ENCODE peak calls at places on chromosomes 4 and X, in six cellular contexts. One of them, this sample, is unnamed.

GRCh38 chrX:72712094-72712755 is 1.9 kb downstream of the PHKA1 start:
- DNase-seq in naive thymus-derived CD4-positive, alpha-beta T cell: no peak
- DNase-seq in psoas muscle: no peak
- DNase-seq in ascending aorta: no peak
- DNase-seq in mammary epithelial cell: no peak
- DNase-seq in RWPE1: no peak
- DNase-seq in this sample: no peak

GRCh38 chr4:33518852-33519251 is 2725.5 kb downstream of the ARAP2 start:
- DNase-seq in naive thymus-derived CD4-positive, alpha-beta T cell: no peak
- DNase-seq in psoas muscle: no peak
- DNase-seq in ascending aorta: no peak
- DNase-seq in mammary epithelial cell: no peak
- DNase-seq in RWPE1: no peak
- DNase-seq in this sample: no peak

GRCh38 chrX:56766554-56767412 is 37.7 kb downstream of the NBDY start:
- DNase-seq in naive thymus-derived CD4-positive, alpha-beta T cell: no peak
- DNase-seq in psoas muscle: no peak
- DNase-seq in ascending aorta: peak
- DNase-seq in mammary epithelial cell: no peak
- DNase-seq in RWPE1: no peak
- DNase-seq in this sample: no peak

GRCh38 chr4:105895609-105896460 is 564 bp downstream of the NPNT start:
- DNase-seq in naive thymus-derived CD4-positive, alpha-beta T cell: no peak
- DNase-seq in psoas muscle: peak
- DNase-seq in ascending aorta: peak
- DNase-seq in mammary epithelial cell: peak
- DNase-seq in RWPE1: peak
- DNase-seq in this sample: no peak

GRCh38 chrX:51496501-51497291 is at the start of gene NUDT11:
- DNase-seq in naive thymus-derived CD4-positive, alpha-beta T cell: no peak
- DNase-seq in psoas muscle: peak
- DNase-seq in ascending aorta: peak
- DNase-seq in mammary epithelial cell: peak
- DNase-seq in RWPE1: peak
- DNase-seq in this sample: peak

GRCh38 chr4:104677122-104677521 is 182.4 kb upstream of the CXXC4 start:
- DNase-seq in naive thymus-derived CD4-positive, alpha-beta T cell: no peak
- DNase-seq in psoas muscle: no peak
- DNase-seq in ascending aorta: no peak
- DNase-seq in mammary epithelial cell: no peak
- DNase-seq in RWPE1: no peak
- DNase-seq in this sample: no peak

GRCh38 chr4:160836431-160836830 is 1327.4 kb downstream of the FSTL5 start:
- DNase-seq in naive thymus-derived CD4-positive, alpha-beta T cell: no peak
- DNase-seq in psoas muscle: no peak
- DNase-seq in ascending aorta: no peak
- DNase-seq in mammary epithelial cell: no peak
- DNase-seq in RWPE1: no peak
- DNase-seq in this sample: no peak

GRCh38 chr4:108210989-108211725 is 42.4 kb upstream of the LEF1 start:
- DNase-seq in naive thymus-derived CD4-positive, alpha-beta T cell: no peak
- DNase-seq in psoas muscle: no peak
- DNase-seq in ascending aorta: no peak
- DNase-seq in mammary epithelial cell: peak
- DNase-seq in RWPE1: peak
- DNase-seq in this sample: peak

GRCh38 chr4:123158576-123158975 is 236.2 kb upstream of the NUDT6 start:
- DNase-seq in naive thymus-derived CD4-positive, alpha-beta T cell: no peak
- DNase-seq in psoas muscle: no peak
- DNase-seq in ascending aorta: no peak
- DNase-seq in mammary epithelial cell: peak
- DNase-seq in RWPE1: no peak
- DNase-seq in this sample: no peak

GRCh38 chr4:7507381-7507780 is 72.7 kb upstream of the PSAPL1 start:
- DNase-seq in naive thymus-derived CD4-positive, alpha-beta T cell: no peak
- DNase-seq in psoas muscle: no peak
- DNase-seq in ascending aorta: no peak
- DNase-seq in mammary epithelial cell: no peak
- DNase-seq in RWPE1: no peak
- DNase-seq in this sample: no peak

GRCh38 chrX:7316887-7317286 is 168.9 kb upstream of the PUDP start:
- DNase-seq in naive thymus-derived CD4-positive, alpha-beta T cell: no peak
- DNase-seq in psoas muscle: no peak
- DNase-seq in ascending aorta: no peak
- DNase-seq in mammary epithelial cell: no peak
- DNase-seq in RWPE1: no peak
- DNase-seq in this sample: no peak

GRCh38 chrX:39507034-39507433 is 590.7 kb downstream of the BCOR start:
- DNase-seq in naive thymus-derived CD4-positive, alpha-beta T cell: no peak
- DNase-seq in psoas muscle: no peak
- DNase-seq in ascending aorta: no peak
- DNase-seq in mammary epithelial cell: no peak
- DNase-seq in RWPE1: no peak
- DNase-seq in this sample: no peak

GRCh38 chrX:54825716-54826428 is 18.3 kb downstream of the MAGED2 start:
- DNase-seq in naive thymus-derived CD4-positive, alpha-beta T cell: no peak
- DNase-seq in psoas muscle: no peak
- DNase-seq in ascending aorta: no peak
- DNase-seq in mammary epithelial cell: peak
- DNase-seq in RWPE1: no peak
- DNase-seq in this sample: peak

GRCh38 chr4:89324671-89325070 is 17.1 kb upstream of the GPRIN3 start:
- DNase-seq in naive thymus-derived CD4-positive, alpha-beta T cell: no peak
- DNase-seq in psoas muscle: no peak
- DNase-seq in ascending aorta: no peak
- DNase-seq in mammary epithelial cell: no peak
- DNase-seq in RWPE1: no peak
- DNase-seq in this sample: no peak

GRCh38 chrX:13094780-13095425 is 50.5 kb upstream of the FAM9C start:
- DNase-seq in naive thymus-derived CD4-positive, alpha-beta T cell: no peak
- DNase-seq in psoas muscle: no peak
- DNase-seq in ascending aorta: no peak
- DNase-seq in mammary epithelial cell: no peak
- DNase-seq in RWPE1: no peak
- DNase-seq in this sample: no peak

GRCh38 chrX:120238947-120239346 is 11.7 kb upstream of the ZBTB33 start:
- DNase-seq in naive thymus-derived CD4-positive, alpha-beta T cell: no peak
- DNase-seq in psoas muscle: no peak
- DNase-seq in ascending aorta: no peak
- DNase-seq in mammary epithelial cell: no peak
- DNase-seq in RWPE1: no peak
- DNase-seq in this sample: no peak

GRCh38 chr4:47278631-47279030 is 184.9 kb downstream of the COMMD8 start:
- DNase-seq in naive thymus-derived CD4-positive, alpha-beta T cell: no peak
- DNase-seq in psoas muscle: no peak
- DNase-seq in ascending aorta: no peak
- DNase-seq in mammary epithelial cell: no peak
- DNase-seq in RWPE1: no peak
- DNase-seq in this sample: no peak
- H3K27ac ChIP-seq in naive thymus-derived CD4-positive, alpha-beta T cell: no peak
- H3K27ac ChIP-seq in psoas muscle: no peak
- H3K27ac ChIP-seq in ascending aorta: no peak
- H3K27ac ChIP-seq in mammary epithelial cell: no peak
- H3K27ac ChIP-seq in RWPE1: no peak
- H3K27ac ChIP-seq in this sample: no peak

GRCh38 chr4:98544141-98544817 is 114.1 kb downstream of the TSPAN5 start:
- DNase-seq in naive thymus-derived CD4-positive, alpha-beta T cell: no peak
- DNase-seq in psoas muscle: no peak
- DNase-seq in ascending aorta: no peak
- DNase-seq in mammary epithelial cell: no peak
- DNase-seq in RWPE1: no peak
- DNase-seq in this sample: no peak

GRCh38 chr4:98546910-98547544 is 111.4 kb downstream of the TSPAN5 start:
- DNase-seq in naive thymus-derived CD4-positive, alpha-beta T cell: no peak
- DNase-seq in psoas muscle: no peak
- DNase-seq in ascending aorta: no peak
- DNase-seq in mammary epithelial cell: peak
- DNase-seq in RWPE1: no peak
- DNase-seq in this sample: no peak

GRCh38 chr4:98540803-98541202 is 117.6 kb downstream of the TSPAN5 start:
- DNase-seq in naive thymus-derived CD4-positive, alpha-beta T cell: no peak
- DNase-seq in psoas muscle: no peak
- DNase-seq in ascending aorta: no peak
- DNase-seq in mammary epithelial cell: peak
- DNase-seq in RWPE1: no peak
- DNase-seq in this sample: no peak

GRCh38 chr4:98542011-98542410 is 116.4 kb downstream of the TSPAN5 start:
- DNase-seq in naive thymus-derived CD4-positive, alpha-beta T cell: no peak
- DNase-seq in psoas muscle: no peak
- DNase-seq in ascending aorta: no peak
- DNase-seq in mammary epithelial cell: no peak
- DNase-seq in RWPE1: no peak
- DNase-seq in this sample: peak

DNA sequence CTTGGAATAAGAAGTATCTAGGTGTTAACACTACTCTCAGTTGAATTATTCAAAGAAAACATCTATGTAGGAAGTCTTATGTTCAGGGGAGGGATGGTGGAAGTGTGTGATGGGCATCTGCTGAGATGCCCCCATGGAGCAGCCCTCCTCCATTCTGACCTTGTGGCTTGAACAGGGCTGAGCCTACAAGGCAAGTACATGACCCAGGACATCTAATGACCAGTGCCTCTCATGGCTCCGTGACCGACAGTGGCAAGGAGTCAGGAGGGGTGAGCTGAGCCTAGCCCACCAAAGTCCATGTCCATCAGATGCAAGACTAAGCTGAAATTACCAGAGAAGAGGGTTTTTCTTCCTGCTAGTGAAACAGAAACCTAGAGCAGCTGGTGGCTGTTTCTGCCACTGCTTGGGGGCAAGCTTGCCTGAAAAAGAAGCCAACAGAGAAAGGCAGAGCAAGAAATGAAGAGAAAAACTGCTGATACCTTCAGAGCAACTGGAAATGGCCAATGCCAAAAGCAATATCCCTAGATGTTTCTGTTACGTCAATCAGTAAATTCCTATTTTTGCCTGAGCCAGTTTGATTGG is 113.5 kb downstream of the TSPAN5 start:
- DNase-seq in naive thymus-derived CD4-positive, alpha-beta T cell: no peak
- DNase-seq in psoas muscle: no peak
- DNase-seq in ascending aorta: no peak
- DNase-seq in mammary epithelial cell: no peak
- DNase-seq in RWPE1: no peak
- DNase-seq in this sample: no peak
- H3K27ac ChIP-seq in naive thymus-derived CD4-positive, alpha-beta T cell: no peak
- H3K27ac ChIP-seq in psoas muscle: no peak
- H3K27ac ChIP-seq in ascending aorta: no peak
- H3K27ac ChIP-seq in mammary epithelial cell: no peak
- H3K27ac ChIP-seq in RWPE1: no peak
- H3K27ac ChIP-seq in this sample: no peak

DNA sequence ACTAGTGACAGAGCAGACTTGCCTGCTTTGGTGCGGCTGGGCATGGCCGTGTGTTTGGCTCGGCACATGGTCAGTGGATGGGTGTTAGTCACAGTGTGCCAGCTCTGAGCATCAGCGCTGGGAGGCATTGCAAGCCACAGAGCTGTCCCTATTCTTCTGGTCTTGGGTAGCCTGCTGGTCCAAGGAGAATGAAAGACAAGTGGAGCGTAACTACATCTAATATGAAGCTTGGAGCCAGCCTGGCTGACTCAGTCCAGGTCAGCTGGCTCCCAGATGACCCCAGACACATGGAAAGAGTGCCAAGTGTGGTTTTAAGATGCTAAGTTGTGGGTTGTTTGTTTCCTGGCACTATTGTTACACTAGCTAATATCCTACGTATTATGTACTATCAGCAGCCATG is 632.1 kb upstream of the ZFP42 start:
- DNase-seq in naive thymus-derived CD4-positive, alpha-beta T cell: no peak
- DNase-seq in psoas muscle: no peak
- DNase-seq in ascending aorta: no peak
- DNase-seq in mammary epithelial cell: no peak
- DNase-seq in RWPE1: no peak
- DNase-seq in this sample: no peak
- H3K27ac ChIP-seq in naive thymus-derived CD4-positive, alpha-beta T cell: no peak
- H3K27ac ChIP-seq in psoas muscle: no peak
- H3K27ac ChIP-seq in ascending aorta: no peak
- H3K27ac ChIP-seq in mammary epithelial cell: no peak
- H3K27ac ChIP-seq in RWPE1: no peak
- H3K27ac ChIP-seq in this sample: no peak

DNA sequence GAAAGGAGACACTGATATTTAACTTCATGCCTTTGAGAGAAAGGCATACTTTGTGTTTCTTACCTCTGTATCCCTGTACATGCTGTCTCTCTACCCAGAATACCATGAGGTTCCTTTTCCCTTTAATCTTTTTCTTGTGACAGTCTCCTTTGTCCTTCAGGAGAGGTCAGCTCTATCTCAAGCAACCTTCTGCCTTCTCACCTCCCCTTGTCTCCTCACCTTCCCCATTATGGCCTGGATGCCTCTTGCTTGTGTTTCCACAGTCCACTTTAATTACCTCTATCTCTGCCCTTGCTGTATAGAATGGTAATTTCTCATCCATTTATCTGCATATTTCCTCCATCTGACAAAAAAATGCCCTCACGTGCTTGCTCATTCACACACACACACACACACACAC is 28.4 kb downstream of the MSN start:
- DNase-seq in naive thymus-derived CD4-positive, alpha-beta T cell: no peak
- DNase-seq in psoas muscle: no peak
- DNase-seq in ascending aorta: no peak
- DNase-seq in mammary epithelial cell: no peak
- DNase-seq in RWPE1: no peak
- DNase-seq in this sample: no peak
- H3K27ac ChIP-seq in naive thymus-derived CD4-positive, alpha-beta T cell: peak
- H3K27ac ChIP-seq in psoas muscle: peak
- H3K27ac ChIP-seq in ascending aorta: peak
- H3K27ac ChIP-seq in mammary epithelial cell: peak
- H3K27ac ChIP-seq in RWPE1: no peak
- H3K27ac ChIP-seq in this sample: no peak

DNA sequence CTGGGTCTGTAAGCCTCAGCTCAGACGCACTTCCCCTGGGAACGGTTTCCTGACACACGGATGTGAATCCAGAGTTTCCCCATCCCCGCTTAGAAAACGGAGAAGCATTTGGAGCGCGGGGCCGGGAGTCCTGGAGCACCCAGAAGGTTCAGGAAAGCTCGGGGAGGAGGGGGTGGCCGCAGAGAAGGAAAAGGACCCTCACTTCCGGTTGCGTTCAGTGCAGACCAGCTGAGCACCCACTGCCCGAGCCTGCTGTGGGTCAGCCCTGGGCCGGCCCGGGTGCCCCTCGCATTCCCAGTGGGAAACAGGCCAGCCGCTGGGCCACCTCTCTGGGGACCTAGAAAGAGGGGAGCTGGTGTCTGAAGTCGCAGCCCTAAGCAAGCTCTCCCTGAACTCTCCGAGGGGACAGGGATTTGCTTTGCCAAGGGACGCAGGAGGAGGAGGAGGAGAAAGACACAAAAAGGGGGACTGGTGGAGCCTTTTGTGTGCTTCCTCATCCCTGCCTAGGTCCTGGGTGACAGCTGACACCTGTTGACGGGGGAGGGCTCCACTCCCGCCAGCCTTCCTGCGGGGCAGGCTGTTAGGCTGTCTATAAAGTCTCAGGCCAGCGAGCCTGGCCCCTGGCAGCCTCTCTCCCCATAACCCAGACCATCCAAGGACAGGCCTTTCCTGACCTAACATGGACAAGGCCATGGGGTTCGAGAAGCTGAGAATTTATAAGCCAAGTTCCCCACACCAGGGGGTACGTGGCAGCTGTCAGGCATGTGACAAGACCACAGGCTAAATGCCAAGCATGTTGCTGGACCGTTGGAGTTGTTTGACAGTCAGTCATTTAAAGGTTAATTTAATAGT is 696 bp upstream of the EVC2 start:
- DNase-seq in naive thymus-derived CD4-positive, alpha-beta T cell: no peak
- DNase-seq in psoas muscle: no peak
- DNase-seq in ascending aorta: no peak
- DNase-seq in mammary epithelial cell: no peak
- DNase-seq in RWPE1: no peak
- DNase-seq in this sample: no peak
- H3K27ac ChIP-seq in naive thymus-derived CD4-positive, alpha-beta T cell: no peak
- H3K27ac ChIP-seq in psoas muscle: peak
- H3K27ac ChIP-seq in ascending aorta: peak
- H3K27ac ChIP-seq in mammary epithelial cell: peak
- H3K27ac ChIP-seq in RWPE1: peak
- H3K27ac ChIP-seq in this sample: peak

This sample was measured in foreskin keratinocyte.